ENCODE peak calls at places on chromosomes 13 and 19, in four cellular contexts. B, Q, W and Y are unnamed samples.

GRCh38 chr13:25659091-25659502 is 287.3 kb downstream of the ATP8A2 start:
- DNase-seq in Q (no peak), W (no peak), B (no peak), Y (no peak)

GRCh38 chr13:112783135-112783945 is 93.5 kb downstream of the ATP11A start:
- DNase-seq in Q (no peak), W (no peak), B (no peak), Y (no peak)

GRCh38 chr19:12944064-12944674 is 1.5 kb upstream of the RAD23A start:
- DNase-seq in W (no peak), B (no peak), Q (no peak), Y (no peak)

GRCh38 chr13:84844473-84844872 is 954.7 kb downstream of the SLITRK6 start:
- DNase-seq in B (peak), Q (no peak), W (no peak), Y (peak)

GRCh38 chr13:85313761-85314503 is 485.3 kb downstream of the SLITRK6 start:
- DNase-seq in Q (no peak), B (no peak), W (no peak), Y (peak)

GRCh38 chr13:42553098-42554046 is 20.6 kb upstream of the TNFSF11 start:
- DNase-seq in Q (no peak), W (no peak), B (no peak), Y (peak)

GRCh38 chr19:4284974-4285373 is 5.9 kb downstream of the SHD start:
- DNase-seq in Q (no peak), W (no peak), B (no peak), Y (no peak)

GRCh38 chr19:34969721-34970120 is 5.7 kb upstream of the ZNF792 start:
- DNase-seq in B (no peak), W (no peak), Q (no peak), Y (no peak)

GRCh38 chr19:44757735-44758505 is 9.4 kb downstream of the BCL3 start:
- DNase-seq in B (no peak), W (no peak), Q (no peak), Y (no peak)

GRCh38 chr13:84973661-84974060 is 825.6 kb downstream of the SLITRK6 start:
- DNase-seq in Q (no peak), W (no peak), B (no peak), Y (no peak)

GRCh38 chr13:19860884-19861655 is 2.4 kb downstream of the ZMYM5 start:
- DNase-seq in W (no peak), B (peak), Q (no peak), Y (no peak)

GRCh38 chr13:23268441-23268840 is 87.7 kb downstream of the SGCG start:
- DNase-seq in W (peak), Q (no peak), B (no peak), Y (no peak)

GRCh38 chr19:8695501-8695900 is 3.1 kb downstream of the ACTL9 start:
- DNase-seq in W (no peak), Q (no peak), B (no peak), Y (no peak)

GRCh38 chr19:524062-524674 is 7.4 kb upstream of the CDC34 start:
- DNase-seq in W (no peak), Q (no peak), B (peak), Y (no peak)

GRCh38 chr13:80037505-80037888 is 303.4 kb downstream of the SPRY2 start:
- DNase-seq in Q (no peak), B (no peak), W (no peak), Y (peak)

GRCh38 chr13:89115307-89115706 is 1444.1 kb downstream of the SLITRK5 start:
- DNase-seq in W (no peak), B (no peak), Q (no peak), Y (no peak)

GRCh38 chr19:54325194-54325621 is 12.2 kb upstream of the LILRA5 start:
- DNase-seq in B (peak), Q (peak), W (no peak), Y (peak)

GRCh38 chr13:33050161-33050560 is 33.9 kb downstream of the KL start:
- DNase-seq in Q (no peak), B (no peak), W (no peak), Y (no peak)

GRCh38 chr13:107563099-107563925 is 652.0 kb downstream of the LIG4 start:
- DNase-seq in Q (no peak), W (no peak), B (peak), Y (no peak)

GRCh38 chr13:113918981-113919646 is 54.8 kb downstream of the C13orf46 start:
- DNase-seq in B (no peak), Q (no peak), W (no peak), Y (no peak)

GRCh38 chr13:67867206-67867605 is 637.1 kb upstream of the PCDH9 start:
- DNase-seq in Q (no peak), W (no peak), B (no peak), Y (no peak)

GRCh38 chr13:112959206-112959605 is 9.8 kb upstream of the MCF2L start:
- DNase-seq in B (peak), W (no peak), Q (no peak), Y (no peak)

GRCh38 chr19:49716154-49716553 is 25.2 kb downstream of the CPT1C start:
- DNase-seq in B (no peak), W (no peak), Q (no peak), Y (no peak)

GRCh38 chr13:113425931-113426590 is 27.2 kb downstream of the ADPRHL1 start:
- DNase-seq in Q (no peak), W (no peak), B (no peak), Y (no peak)

GRCh38 chr19:18741124-18741493 is 50.0 kb downstream of the COMP start:
- DNase-seq in Q (no peak), B (no peak), W (no peak), Y (no peak)

GRCh38 chr19:34985249-34986022 is 14.7 kb upstream of the GRAMD1A start:
- DNase-seq in Q (no peak), B (no peak), W (no peak), Y (no peak)

GRCh38 chr19:7013678-7014077 is 7.6 kb downstream of the MBD3L2B start:
- DNase-seq in Q (no peak), W (peak), B (no peak), Y (no peak)

GRCh38 chr19:41323430-41324125 is 13.6 kb downstream of the CCDC97 start:
- DNase-seq in Q (peak), B (peak), W (no peak), Y (peak)

GRCh38 chr19:13262450-13262849 is 112.2 kb downstream of the IER2 start:
- DNase-seq in Q (peak), W (no peak), B (peak), Y (peak)

GRCh38 chr13:82654143-82654542 is 1228.1 kb downstream of the SLITRK1 start:
- DNase-seq in W (no peak), Q (no peak), B (no peak), Y (no peak)

GRCh38 chr19:30556230-30556711 is 184.1 kb downstream of the ZNF536 start:
- DNase-seq in B (no peak), Q (no peak), W (no peak), Y (no peak)

GRCh38 chr19:18282788-18283141 is 1.3 kb upstream of the JUND start:
- DNase-seq in Q (peak), W (no peak), B (peak), Y (peak)

GRCh38 chr13:106182404-106182803 is 353.1 kb downstream of the EFNB2 start:
- DNase-seq in Q (no peak), B (no peak), W (no peak), Y (no peak)

GRCh38 chr13:73335226-73335625 is 276.4 kb downstream of the KLF5 start:
- DNase-seq in B (no peak), Q (no peak), W (peak), Y (peak)

GRCh38 chr19:7857727-7858701 is 16.2 kb downstream of the PRR36 start:
- DNase-seq in B (no peak), W (no peak), Q (peak), Y (no peak)

GRCh38 chr19:9673912-9674668 is 810 bp downstream of the ZNF562 start:
- DNase-seq in B (peak), Q (no peak), W (peak), Y (no peak)

GRCh38 chr13:94006271-94006670 is 473.2 kb downstream of the DCT start:
- DNase-seq in W (no peak), B (peak), Q (no peak), Y (no peak)

GRCh38 chr13:94007072-94007471 is 472.4 kb downstream of the DCT start:
- DNase-seq in W (no peak), Q (no peak), B (no peak), Y (no peak)

GRCh38 chr13:94014461-94014860 is 465.0 kb downstream of the DCT start:
- DNase-seq in B (no peak), W (no peak), Q (no peak), Y (no peak)

DNA sequence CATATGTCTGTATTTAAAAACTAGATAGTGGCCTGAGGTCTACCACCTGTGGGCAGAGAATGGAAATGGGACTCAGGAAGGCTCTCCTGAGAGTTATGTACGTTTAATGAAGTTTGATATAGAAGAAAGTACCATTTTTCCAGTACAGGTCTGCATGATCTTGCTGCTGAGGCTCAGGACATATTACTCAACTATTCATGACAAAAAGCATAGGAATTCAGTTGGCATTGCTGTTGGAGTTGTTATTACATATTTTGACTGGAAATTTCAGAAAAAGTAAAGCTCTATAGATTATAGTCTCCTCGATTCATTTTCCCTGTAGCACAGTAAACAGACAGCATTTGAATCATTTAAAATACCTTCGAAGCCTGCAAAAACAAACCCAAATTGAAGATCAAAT is 469.8 kb downstream of the DCT start:
- DNase-seq in W (no peak), B (no peak), Q (no peak), Y (no peak)
- TF ChIP-seq CEBPB in W (no peak), B (no peak), Q (no peak), Y (no peak)

GRCh38 chr13:101916758-101917474 is 464.4 kb downstream of the ITGBL1 start:
- DNase-seq in Q (no peak), B (no peak), W (no peak), Y (no peak)
- TF ChIP-seq MYC in Q (no peak), B (no peak), W (no peak), Y (no peak)

DNA sequence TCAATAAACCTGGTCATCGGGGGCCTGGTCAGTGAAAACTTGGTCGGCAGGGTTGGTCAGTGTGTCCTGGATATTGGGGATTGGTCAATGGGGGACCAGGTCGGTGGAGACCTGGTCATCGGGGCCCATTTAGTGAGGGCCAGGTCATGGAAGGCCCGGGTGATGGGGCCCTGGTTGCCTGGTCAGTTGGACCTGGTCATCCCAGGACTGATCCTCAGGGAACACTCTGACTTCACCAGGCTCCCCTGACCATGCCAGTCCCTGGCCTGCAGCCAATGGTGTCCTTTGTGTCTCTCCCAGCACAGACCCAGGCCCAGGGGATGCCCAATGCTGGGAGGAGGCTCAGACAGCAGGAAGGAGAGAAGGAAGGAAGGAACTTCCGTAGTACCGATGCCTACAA is 42.1 kb upstream of the TPM4 start:
- DNase-seq in W (no peak), B (no peak), Q (no peak), Y (no peak)
- TF ChIP-seq CEBPB in W (no peak), B (no peak), Q (no peak), Y (no peak)

DNA sequence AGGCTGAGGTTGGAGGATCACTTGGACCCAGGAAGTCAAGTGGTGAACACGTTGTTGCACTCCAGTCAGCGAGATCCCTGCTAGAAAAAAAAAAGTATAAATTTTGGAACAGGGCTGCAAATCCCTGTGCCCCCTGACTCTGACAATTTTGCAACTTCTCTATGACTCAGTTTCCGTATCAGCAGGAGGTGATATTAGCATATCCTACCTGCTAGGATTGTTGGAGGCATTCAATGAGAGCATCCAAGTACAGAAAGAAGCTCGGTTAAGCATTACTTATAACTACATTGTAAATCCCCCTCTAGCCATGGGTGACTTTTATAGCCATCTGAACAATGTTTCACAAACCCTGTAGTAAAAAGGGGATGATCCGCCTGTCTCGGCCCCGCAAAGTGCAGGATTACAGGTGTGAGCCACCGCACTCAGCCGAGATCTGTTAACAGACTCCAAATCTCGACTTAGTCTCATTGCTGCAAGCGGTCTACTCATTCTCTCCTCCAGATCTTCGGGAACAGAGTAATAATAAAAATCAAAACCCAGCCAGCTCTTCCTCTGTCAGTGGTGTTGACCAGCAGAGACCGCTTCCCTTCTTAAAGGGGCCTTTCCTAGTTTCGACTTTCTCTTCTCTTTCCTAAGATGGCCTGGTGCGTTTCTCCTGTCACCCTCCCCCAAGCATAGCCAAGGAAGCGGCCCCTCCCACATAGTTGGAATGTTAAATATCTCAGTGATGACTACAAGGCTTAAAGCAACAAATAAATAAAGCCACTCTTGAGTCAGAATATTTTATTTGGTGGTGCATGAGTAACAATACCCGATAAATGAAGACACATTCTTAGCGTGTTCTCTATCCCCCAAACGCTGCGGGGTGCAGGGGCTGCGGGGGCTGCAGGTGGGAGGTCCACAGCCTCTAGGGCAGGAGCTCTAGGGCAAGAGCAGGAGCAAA is 10.3 kb upstream of the BICRA start:
- DNase-seq in W (no peak), B (peak), Q (no peak), Y (peak)
- TF ChIP-seq MYC in W (no peak), B (no peak), Q (no peak), Y (no peak)

DNA sequence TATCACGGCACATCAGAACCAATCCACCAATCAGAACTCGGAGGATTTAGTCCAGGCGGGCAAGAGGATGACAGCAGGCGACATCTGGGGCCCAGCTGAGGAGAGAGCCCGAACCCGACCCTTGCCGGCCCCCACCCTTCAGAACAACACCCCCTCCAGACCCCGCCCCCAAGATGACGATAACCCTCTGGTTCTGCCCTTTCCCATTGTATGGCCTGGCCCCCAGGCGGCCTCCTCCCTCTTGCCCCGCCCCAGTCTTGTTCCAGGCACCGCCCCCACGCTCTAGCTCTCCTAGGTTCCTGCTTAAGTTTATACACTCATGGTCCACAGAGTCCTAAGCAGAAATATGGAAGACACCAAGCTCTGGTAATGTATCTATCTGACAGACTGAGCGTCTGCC is 2.8 kb upstream of the ZNF83 start:
- DNase-seq in W (no peak), B (no peak), Q (peak), Y (no peak)
- TF ChIP-seq CEBPB in W (no peak), B (no peak), Q (no peak), Y (no peak)

DNA sequence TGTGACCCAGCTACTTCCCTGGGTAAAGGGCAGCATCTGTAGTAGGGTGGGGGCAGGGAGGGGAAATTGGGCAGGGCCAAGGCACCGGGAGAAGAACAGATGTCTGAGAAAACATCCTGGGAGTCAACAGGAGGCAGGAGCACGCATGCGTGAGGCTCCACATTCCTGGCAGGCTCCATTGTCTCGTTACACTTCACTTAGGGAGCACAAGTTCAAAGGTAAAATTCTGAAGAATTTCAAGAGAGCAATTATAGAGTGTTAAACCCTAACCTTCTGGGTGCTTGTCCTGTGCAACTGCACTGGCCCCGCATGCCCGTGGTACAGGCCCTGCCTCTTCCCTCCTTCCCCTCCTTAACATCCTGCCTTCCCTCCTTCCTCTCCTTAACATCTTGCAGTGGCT is 79.6 kb upstream of the POMP start:
- DNase-seq in B (no peak), W (no peak), Q (no peak), Y (no peak)
- TF ChIP-seq MYC in B (no peak), W (no peak), Q (no peak), Y (no peak)

DNA sequence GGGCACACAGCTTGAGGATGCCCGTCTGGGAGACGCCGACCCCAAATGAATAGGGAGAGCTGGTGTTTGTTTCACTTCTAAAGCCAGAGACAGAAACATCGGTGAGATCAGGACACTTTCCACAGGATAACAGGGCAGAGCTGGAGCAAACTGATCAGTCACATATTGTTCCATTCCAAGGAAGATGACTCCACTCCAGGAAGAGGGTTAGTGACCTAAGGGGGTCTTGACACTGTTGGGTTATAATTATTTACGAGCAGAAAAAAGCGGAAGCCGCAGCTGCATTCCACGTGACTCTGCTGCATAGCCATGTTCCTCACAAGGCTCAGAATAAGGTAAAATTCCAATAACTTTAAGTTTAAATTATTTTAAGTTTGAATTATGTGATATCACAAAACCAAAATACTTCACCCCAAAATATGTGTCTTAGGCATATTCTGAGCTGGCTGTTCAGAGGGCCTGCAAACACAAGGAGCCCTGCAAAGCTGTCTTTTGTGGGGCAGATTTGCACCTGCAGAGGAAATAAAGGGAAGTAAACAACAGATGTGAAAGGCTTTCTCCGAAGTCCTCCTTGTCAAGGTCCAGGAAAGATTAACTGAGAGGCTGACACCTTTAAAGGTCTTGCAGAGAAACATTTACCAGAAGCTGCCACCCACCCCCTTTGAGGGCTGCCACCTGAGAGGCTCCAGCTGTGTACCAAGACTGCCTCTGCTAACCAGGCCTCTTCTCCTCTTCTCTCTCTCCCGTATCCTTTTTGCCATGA is 819.2 kb downstream of the UQCRFS1 start:
- DNase-seq in Q (no peak), W (no peak), B (no peak), Y (no peak)
- TF ChIP-seq CEBPB in Q (no peak), W (no peak), B (no peak), Y (no peak)

DNA sequence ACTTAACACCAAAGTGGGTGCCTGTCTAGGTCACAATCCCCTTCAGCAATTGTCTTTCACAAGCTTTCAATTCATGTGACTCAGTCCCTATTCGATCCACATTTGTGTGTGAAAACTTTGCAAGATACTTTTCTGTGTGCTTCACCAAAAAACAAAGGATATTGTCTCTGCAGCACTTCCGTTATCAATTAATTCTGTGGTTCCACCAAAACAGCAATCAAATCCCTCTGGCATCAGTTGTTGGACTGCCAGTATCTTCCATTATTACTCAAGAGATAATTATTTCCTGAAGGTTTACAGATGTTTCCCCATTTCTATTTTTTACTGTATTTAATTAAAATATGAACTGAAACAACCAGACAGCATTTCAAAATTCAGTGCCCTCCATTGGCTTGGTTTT is 481.4 kb downstream of the SUCLA2 start:
- DNase-seq in W (no peak), Q (no peak), B (no peak), Y (no peak)
- TF ChIP-seq MYC in W (no peak), Q (no peak), B (no peak), Y (no peak)